ENCODE peak calls at places on chromosomes 7 and 10, in four cellular contexts. A is activated T-cell treated with anti-CD3 and anti-CD28 coated beads for 1 hour, Y is amniotic stem cell, D is Peyer's patch. C is an unnamed sample.
A peak's percentile ranks its signal among the peaks of the same experiment; 100 is the strongest.

GRCh38 chr7:106767498-106768323 is 97.4 kb upstream of the PIK3CG start:
- DNase-seq in Y (no peak), D (no peak), A (no peak), C (no peak)

GRCh38 chr10:44950326-44951225 is 9.0 kb upstream of the RASSF4 start:
- DNase-seq in A (no peak), Y (no peak), D (no peak), C (no peak)

GRCh38 chr7:93298671-93299070 is 66.5 kb downstream of the VPS50 start:
- DNase-seq in A (no peak), D (no peak), Y (no peak), C (no peak)

GRCh38 chr10:102796407-102797176 is 40.6 kb downstream of the CYP17A1 start:
- DNase-seq in D (peak; percentile 90), Y (no peak), A (peak; percentile 40), C (peak; percentile 94)

GRCh38 chr10:31678573-31679122 is 250.0 kb downstream of the ARHGAP12 start:
- DNase-seq in A (no peak), D (no peak), Y (no peak), C (no peak)

GRCh38 chr10:90306187-90306586 is 551.7 kb downstream of the HTR7 start:
- DNase-seq in D (no peak), Y (peak; percentile 55), A (no peak), C (no peak)

GRCh38 chr7:95421847-95422444 is 12.9 kb downstream of the PON2 start:
- DNase-seq in A (no peak), Y (no peak), D (no peak), C (no peak)

GRCh38 chr7:131890191-131890590 is 333.8 kb upstream of the PODXL start:
- DNase-seq in Y (no peak), D (no peak), A (no peak), C (no peak)

GRCh38 chr10:110363572-110364411 is 59.1 kb upstream of the SMNDC1 start:
- DNase-seq in A (no peak), Y (no peak), D (peak; percentile 70), C (peak; percentile 71)

GRCh38 chr7:139560678-139561077 is 37.2 kb downstream of the CLEC2L start:
- DNase-seq in D (peak; percentile 70), Y (no peak), A (no peak), C (no peak)

GRCh38 chr10:13673165-13673564 is 86.4 kb downstream of the PRPF18 start:
- DNase-seq in A (no peak), Y (no peak), D (peak; percentile 23), C (no peak)

GRCh38 chr7:81669476-81670105 is 100.3 kb downstream of the HGF start:
- DNase-seq in A (no peak), Y (no peak), D (no peak), C (no peak)

GRCh38 chr10:106978746-106979145 is 185.8 kb downstream of the SORCS1 start:
- DNase-seq in D (no peak), A (no peak), Y (no peak), C (no peak)

C was measured in right lobe of liver.